ENCODE peak calls at places on chromosomes 5 and 9, in ten cellular contexts. One of them, this sample, is unnamed.

GRCh38 chr9:120914953-120915352 is 11.6 kb downstream of the TRAF1 start:
- DNase-seq in A673: no peak
- DNase-seq in AG09309: no peak
- DNase-seq in left ventricle myocardium inferior: no peak
- DNase-seq in right cardiac atrium: no peak
- DNase-seq in GM12865: no peak
- DNase-seq in OCI-LY7: no peak
- DNase-seq in A549: no peak
- DNase-seq in cardiac fibroblast: peak
- DNase-seq in breast epithelium: no peak
- DNase-seq in this sample: no peak

GRCh38 chr5:73625905-73626811 is at the start of gene ARHGEF28:
- DNase-seq in A673: peak
- DNase-seq in AG09309: no peak
- DNase-seq in left ventricle myocardium inferior: peak
- DNase-seq in right cardiac atrium: peak
- DNase-seq in GM12865: peak
- DNase-seq in OCI-LY7: no peak
- DNase-seq in A549: peak
- DNase-seq in cardiac fibroblast: peak
- DNase-seq in breast epithelium: peak
- DNase-seq in this sample: no peak

GRCh38 chr5:74851684-74852353 is 14.4 kb downstream of the FAM169A start:
- DNase-seq in A673: no peak
- DNase-seq in AG09309: peak
- DNase-seq in left ventricle myocardium inferior: no peak
- DNase-seq in right cardiac atrium: no peak
- DNase-seq in GM12865: no peak
- DNase-seq in OCI-LY7: no peak
- DNase-seq in A549: peak
- DNase-seq in cardiac fibroblast: peak
- DNase-seq in breast epithelium: no peak
- DNase-seq in this sample: no peak

GRCh38 chr5:123441408-123441807 is 18.2 kb upstream of the CEP120 start:
- DNase-seq in A673: no peak
- DNase-seq in AG09309: no peak
- DNase-seq in left ventricle myocardium inferior: no peak
- DNase-seq in right cardiac atrium: no peak
- DNase-seq in GM12865: peak
- DNase-seq in OCI-LY7: no peak
- DNase-seq in A549: no peak
- DNase-seq in cardiac fibroblast: no peak
- DNase-seq in breast epithelium: no peak
- DNase-seq in this sample: no peak

GRCh38 chr5:33713087-33713486 is 178.7 kb downstream of the ADAMTS12 start:
- DNase-seq in A673: no peak
- DNase-seq in AG09309: no peak
- DNase-seq in left ventricle myocardium inferior: no peak
- DNase-seq in right cardiac atrium: no peak
- DNase-seq in GM12865: peak
- DNase-seq in OCI-LY7: no peak
- DNase-seq in A549: no peak
- DNase-seq in cardiac fibroblast: no peak
- DNase-seq in breast epithelium: no peak
- DNase-seq in this sample: no peak

GRCh38 chr9:100437860-100438805 is 11.2 kb downstream of the MSANTD3 start:
- DNase-seq in A673: peak
- DNase-seq in AG09309: peak
- DNase-seq in left ventricle myocardium inferior: peak
- DNase-seq in right cardiac atrium: peak
- DNase-seq in GM12865: peak
- DNase-seq in OCI-LY7: peak
- DNase-seq in A549: peak
- DNase-seq in cardiac fibroblast: peak
- DNase-seq in breast epithelium: peak
- DNase-seq in this sample: no peak

GRCh38 chr5:168679515-168679920 is 100.3 kb upstream of the PANK3 start:
- DNase-seq in A673: peak
- DNase-seq in AG09309: peak
- DNase-seq in left ventricle myocardium inferior: peak
- DNase-seq in right cardiac atrium: peak
- DNase-seq in GM12865: peak
- DNase-seq in OCI-LY7: peak
- DNase-seq in A549: peak
- DNase-seq in cardiac fibroblast: peak
- DNase-seq in breast epithelium: peak
- DNase-seq in this sample: peak

GRCh38 chr5:173055722-173055982 is 500 bp upstream of the CREBRF start:
- DNase-seq in A673: no peak
- DNase-seq in AG09309: no peak
- DNase-seq in left ventricle myocardium inferior: no peak
- DNase-seq in right cardiac atrium: no peak
- DNase-seq in GM12865: no peak
- DNase-seq in OCI-LY7: peak
- DNase-seq in A549: no peak
- DNase-seq in cardiac fibroblast: no peak
- DNase-seq in breast epithelium: no peak
- DNase-seq in this sample: no peak

GRCh38 chr5:134411546-134412266 is at the start of gene CDKN2AIPNL:
- DNase-seq in A673: peak
- DNase-seq in AG09309: peak
- DNase-seq in left ventricle myocardium inferior: peak
- DNase-seq in right cardiac atrium: peak
- DNase-seq in GM12865: peak
- DNase-seq in OCI-LY7: peak
- DNase-seq in A549: peak
- DNase-seq in cardiac fibroblast: peak
- DNase-seq in breast epithelium: peak
- DNase-seq in this sample: peak

GRCh38 chr5:146633273-146633672 is 117.3 kb upstream of the GPR151 start:
- DNase-seq in A673: no peak
- DNase-seq in AG09309: no peak
- DNase-seq in left ventricle myocardium inferior: no peak
- DNase-seq in right cardiac atrium: no peak
- DNase-seq in GM12865: no peak
- DNase-seq in OCI-LY7: no peak
- DNase-seq in A549: no peak
- DNase-seq in cardiac fibroblast: no peak
- DNase-seq in breast epithelium: no peak
- DNase-seq in this sample: no peak

GRCh38 chr5:80963966-80964481 is 3.9 kb downstream of the RASGRF2 start:
- DNase-seq in A673: peak
- DNase-seq in AG09309: no peak
- DNase-seq in left ventricle myocardium inferior: no peak
- DNase-seq in right cardiac atrium: no peak
- DNase-seq in GM12865: no peak
- DNase-seq in OCI-LY7: no peak
- DNase-seq in A549: no peak
- DNase-seq in cardiac fibroblast: peak
- DNase-seq in breast epithelium: no peak
- DNase-seq in this sample: no peak

DNA sequence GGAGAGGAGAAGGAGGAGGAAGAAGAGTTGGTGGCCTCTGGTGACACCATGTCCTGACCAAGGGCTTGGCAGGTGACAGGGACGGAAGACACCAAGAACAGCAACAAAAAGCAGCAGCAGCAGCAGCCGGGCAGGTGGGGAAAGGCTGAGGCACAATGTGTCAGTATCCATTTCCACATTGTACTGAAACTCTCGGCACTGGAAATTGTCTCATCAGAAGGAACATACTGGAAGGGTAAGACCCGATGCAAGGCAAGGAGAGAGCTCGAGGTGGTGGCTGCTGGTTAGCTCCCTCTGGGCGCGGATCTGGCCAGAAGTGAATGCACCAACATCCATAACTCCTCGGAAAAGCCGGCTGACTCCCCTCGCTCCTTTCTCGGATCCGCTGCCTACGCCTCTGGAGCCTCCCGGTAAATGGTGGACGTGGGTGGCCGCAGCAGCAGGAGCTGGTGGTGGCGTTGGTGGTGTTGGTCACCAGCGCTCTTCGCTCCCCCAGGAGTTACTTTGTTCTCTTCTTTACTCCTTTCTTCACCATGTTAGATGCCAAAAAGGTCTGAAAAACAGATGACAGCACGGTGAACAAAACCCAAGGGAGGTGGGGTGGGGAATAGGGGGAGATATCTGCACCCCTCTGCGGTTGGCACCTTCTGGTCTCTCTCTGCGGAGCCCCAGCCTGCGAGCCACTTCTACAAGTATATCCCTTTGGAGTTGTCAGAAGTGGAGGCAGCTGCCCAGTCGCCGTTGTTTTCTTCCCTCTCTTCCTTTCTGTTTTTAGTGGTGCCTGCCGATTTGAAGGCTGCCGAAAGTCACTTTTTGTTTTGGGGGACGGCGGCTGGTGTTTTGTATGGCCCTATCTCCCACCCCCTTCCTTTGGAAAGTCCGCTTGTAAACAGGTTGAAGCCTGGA is 463 bp downstream of the FGF10 start:
- DNase-seq in A673: peak
- DNase-seq in AG09309: no peak
- DNase-seq in left ventricle myocardium inferior: peak
- DNase-seq in right cardiac atrium: peak
- DNase-seq in GM12865: no peak
- DNase-seq in OCI-LY7: no peak
- DNase-seq in A549: no peak
- DNase-seq in cardiac fibroblast: peak
- DNase-seq in breast epithelium: no peak
- DNase-seq in this sample: no peak
- H3K4me3 ChIP-seq in A673: peak
- H3K4me3 ChIP-seq in AG09309: peak
- H3K4me3 ChIP-seq in left ventricle myocardium inferior: peak
- H3K4me3 ChIP-seq in right cardiac atrium: peak
- H3K4me3 ChIP-seq in GM12865: no peak
- H3K4me3 ChIP-seq in OCI-LY7: no peak
- H3K4me3 ChIP-seq in A549: peak
- H3K4me3 ChIP-seq in cardiac fibroblast: peak
- H3K4me3 ChIP-seq in breast epithelium: peak
- H3K4me3 ChIP-seq in this sample: peak

DNA sequence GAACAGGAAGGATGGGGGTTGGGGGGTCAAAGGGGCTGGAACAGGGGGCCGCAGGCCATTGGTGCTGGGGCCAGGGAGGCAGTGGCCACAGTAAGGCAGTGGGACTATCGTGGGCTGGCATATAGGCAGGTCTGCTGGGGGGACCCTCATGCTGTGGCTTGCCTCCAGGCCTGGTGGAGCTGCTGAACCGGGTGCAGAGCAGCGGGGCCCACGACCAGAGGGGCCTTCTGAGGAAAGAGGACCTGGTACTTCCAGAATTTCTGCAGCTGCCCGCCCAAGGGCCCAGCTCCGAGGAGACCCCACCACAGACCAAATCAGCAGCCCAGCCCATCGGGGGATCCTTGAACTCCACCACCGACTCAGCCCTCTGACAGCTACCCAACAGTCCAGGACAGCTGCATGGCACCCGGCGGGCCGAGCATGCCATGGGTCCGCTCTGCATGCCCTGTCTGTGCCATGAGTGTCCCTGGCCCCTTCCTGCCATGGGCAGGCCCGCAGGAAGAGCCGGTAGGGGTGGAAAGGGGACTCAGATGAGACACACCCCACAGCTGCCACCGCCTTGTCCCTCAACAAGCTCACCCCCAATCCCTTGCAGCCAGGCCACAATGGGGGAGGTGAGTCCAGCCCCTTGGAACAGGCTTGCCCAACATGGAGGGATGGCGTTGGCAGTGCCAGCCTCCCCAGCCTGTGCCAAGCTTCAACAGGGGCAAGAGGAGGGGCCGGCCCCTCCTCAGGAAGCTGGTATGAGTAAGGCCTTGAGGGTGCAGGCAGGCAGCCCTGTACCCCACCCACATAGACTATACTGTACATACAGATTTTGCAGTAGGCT is 12.3 kb upstream of the SLC34A1 start:
- DNase-seq in A673: no peak
- DNase-seq in AG09309: no peak
- DNase-seq in left ventricle myocardium inferior: no peak
- DNase-seq in right cardiac atrium: no peak
- DNase-seq in GM12865: no peak
- DNase-seq in OCI-LY7: no peak
- DNase-seq in A549: no peak
- DNase-seq in cardiac fibroblast: no peak
- DNase-seq in breast epithelium: no peak
- DNase-seq in this sample: no peak
- H3K4me3 ChIP-seq in A673: peak
- H3K4me3 ChIP-seq in AG09309: no peak
- H3K4me3 ChIP-seq in left ventricle myocardium inferior: peak
- H3K4me3 ChIP-seq in right cardiac atrium: no peak
- H3K4me3 ChIP-seq in GM12865: no peak
- H3K4me3 ChIP-seq in OCI-LY7: no peak
- H3K4me3 ChIP-seq in A549: peak
- H3K4me3 ChIP-seq in cardiac fibroblast: no peak
- H3K4me3 ChIP-seq in breast epithelium: no peak
- H3K4me3 ChIP-seq in this sample: no peak

GRCh38 chr5:141135030-141135717 is at the start of gene PCDHB5:
- DNase-seq in A673: peak
- DNase-seq in AG09309: no peak
- DNase-seq in left ventricle myocardium inferior: no peak
- DNase-seq in right cardiac atrium: no peak
- DNase-seq in GM12865: no peak
- DNase-seq in OCI-LY7: no peak
- DNase-seq in A549: peak
- DNase-seq in cardiac fibroblast: peak
- DNase-seq in breast epithelium: no peak
- DNase-seq in this sample: no peak
- H3K4me3 ChIP-seq in A673: peak
- H3K4me3 ChIP-seq in AG09309: peak
- H3K4me3 ChIP-seq in left ventricle myocardium inferior: peak
- H3K4me3 ChIP-seq in right cardiac atrium: peak
- H3K4me3 ChIP-seq in GM12865: no peak
- H3K4me3 ChIP-seq in OCI-LY7: no peak
- H3K4me3 ChIP-seq in A549: peak
- H3K4me3 ChIP-seq in cardiac fibroblast: peak
- H3K4me3 ChIP-seq in breast epithelium: peak
- H3K4me3 ChIP-seq in this sample: peak

GRCh38 chr5:11139471-11139870 is 378.4 kb upstream of the DAP start:
- DNase-seq in A673: no peak
- DNase-seq in AG09309: no peak
- DNase-seq in left ventricle myocardium inferior: no peak
- DNase-seq in right cardiac atrium: no peak
- DNase-seq in GM12865: no peak
- DNase-seq in OCI-LY7: no peak
- DNase-seq in A549: no peak
- DNase-seq in cardiac fibroblast: no peak
- DNase-seq in breast epithelium: no peak
- DNase-seq in this sample: peak

GRCh38 chr5:11149136-11149535 is 388.1 kb upstream of the DAP start:
- DNase-seq in A673: no peak
- DNase-seq in AG09309: no peak
- DNase-seq in left ventricle myocardium inferior: no peak
- DNase-seq in right cardiac atrium: no peak
- DNase-seq in GM12865: no peak
- DNase-seq in OCI-LY7: no peak
- DNase-seq in A549: no peak
- DNase-seq in cardiac fibroblast: no peak
- DNase-seq in breast epithelium: no peak
- DNase-seq in this sample: no peak

GRCh38 chr5:11146171-11146570 is 385.1 kb upstream of the DAP start:
- DNase-seq in A673: no peak
- DNase-seq in AG09309: no peak
- DNase-seq in left ventricle myocardium inferior: no peak
- DNase-seq in right cardiac atrium: no peak
- DNase-seq in GM12865: no peak
- DNase-seq in OCI-LY7: no peak
- DNase-seq in A549: no peak
- DNase-seq in cardiac fibroblast: no peak
- DNase-seq in breast epithelium: no peak
- DNase-seq in this sample: no peak

GRCh38 chr5:11143456-11144267 is 382.6 kb upstream of the DAP start:
- DNase-seq in A673: no peak
- DNase-seq in AG09309: no peak
- DNase-seq in left ventricle myocardium inferior: no peak
- DNase-seq in right cardiac atrium: no peak
- DNase-seq in GM12865: peak
- DNase-seq in OCI-LY7: no peak
- DNase-seq in A549: no peak
- DNase-seq in cardiac fibroblast: no peak
- DNase-seq in breast epithelium: no peak
- DNase-seq in this sample: no peak
- H3K4me3 ChIP-seq in A673: no peak
- H3K4me3 ChIP-seq in AG09309: no peak
- H3K4me3 ChIP-seq in left ventricle myocardium inferior: no peak
- H3K4me3 ChIP-seq in right cardiac atrium: no peak
- H3K4me3 ChIP-seq in GM12865: no peak
- H3K4me3 ChIP-seq in OCI-LY7: no peak
- H3K4me3 ChIP-seq in A549: no peak
- H3K4me3 ChIP-seq in cardiac fibroblast: no peak
- H3K4me3 ChIP-seq in breast epithelium: no peak
- H3K4me3 ChIP-seq in this sample: no peak